ENCODE peak calls at places on chromosomes 12 and 14, in eight cellular contexts. One of them, this sample, is unnamed.

GRCh38 chr12:70724444-70724843 is 87.2 kb upstream of the PTPRB start:
- DNase-seq in transverse colon: no peak
- DNase-seq in CD8-positive, alpha-beta T cell: no peak
- DNase-seq in fibroblast of villous mesenchyme: no peak
- DNase-seq in GM06990: no peak
- DNase-seq in IMR-90: peak; percentile 1
- DNase-seq in fibroblast of the aortic adventitia: peak; percentile 7
- DNase-seq in kidney: no peak
- DNase-seq in this sample: no peak

GRCh38 chr12:78210894-78211302 is 380.2 kb downstream of the NAV3 start:
- DNase-seq in fibroblast of villous mesenchyme: peak; percentile 97
- DNase-seq in GM06990: no peak
- DNase-seq in fibroblast of the aortic adventitia: peak; percentile 83
- DNase-seq in transverse colon: no peak
- DNase-seq in kidney: peak; percentile 52
- DNase-seq in IMR-90: peak; percentile 81
- DNase-seq in CD8-positive, alpha-beta T cell: no peak
- DNase-seq in this sample: no peak

GRCh38 chr12:118055144-118055557 is 5.8 kb downstream of the WSB2 start:
- DNase-seq in kidney: no peak
- DNase-seq in transverse colon: peak; percentile 54
- DNase-seq in GM06990: no peak
- DNase-seq in fibroblast of villous mesenchyme: no peak
- DNase-seq in CD8-positive, alpha-beta T cell: peak; percentile 75
- DNase-seq in fibroblast of the aortic adventitia: no peak
- DNase-seq in IMR-90: peak; percentile 22
- DNase-seq in this sample: peak; percentile 74

GRCh38 chr14:101502761-101503392 is 58.4 kb upstream of the DIO3 start:
- DNase-seq in fibroblast of villous mesenchyme: no peak
- DNase-seq in CD8-positive, alpha-beta T cell: no peak
- DNase-seq in transverse colon: no peak
- DNase-seq in kidney: peak; percentile 55
- DNase-seq in fibroblast of the aortic adventitia: no peak
- DNase-seq in GM06990: no peak
- DNase-seq in IMR-90: no peak
- DNase-seq in this sample: no peak

GRCh38 chr14:103099081-103099732 is 4.7 kb downstream of the EXOC3L4 start:
- DNase-seq in fibroblast of villous mesenchyme: peak; percentile 55
- DNase-seq in transverse colon: no peak
- DNase-seq in IMR-90: no peak
- DNase-seq in GM06990: no peak
- DNase-seq in CD8-positive, alpha-beta T cell: no peak
- DNase-seq in fibroblast of the aortic adventitia: no peak
- DNase-seq in kidney: peak; percentile 64
- DNase-seq in this sample: no peak

GRCh38 chr14:35341454-35342159 is 49.4 kb downstream of the PSMA6 start:
- DNase-seq in transverse colon: peak; percentile 97
- DNase-seq in GM06990: no peak
- DNase-seq in fibroblast of villous mesenchyme: peak; percentile 92
- DNase-seq in kidney: peak; percentile 98
- DNase-seq in IMR-90: peak; percentile 72
- DNase-seq in CD8-positive, alpha-beta T cell: peak; percentile 66
- DNase-seq in fibroblast of the aortic adventitia: peak; percentile 96
- DNase-seq in this sample: peak; percentile 67

GRCh38 chr12:113221997-113222729 is 899 bp downstream of the TPCN1 start:
- DNase-seq in GM06990: no peak
- DNase-seq in IMR-90: no peak
- DNase-seq in fibroblast of villous mesenchyme: no peak
- DNase-seq in kidney: peak; percentile 33
- DNase-seq in fibroblast of the aortic adventitia: no peak
- DNase-seq in CD8-positive, alpha-beta T cell: no peak
- DNase-seq in transverse colon: no peak
- DNase-seq in this sample: no peak

GRCh38 chr12:128507470-128507869 is 240.5 kb downstream of the TMEM132C start:
- DNase-seq in CD8-positive, alpha-beta T cell: no peak
- DNase-seq in fibroblast of villous mesenchyme: no peak
- DNase-seq in fibroblast of the aortic adventitia: no peak
- DNase-seq in kidney: no peak
- DNase-seq in transverse colon: no peak
- DNase-seq in IMR-90: no peak
- DNase-seq in GM06990: no peak
- DNase-seq in this sample: no peak

GRCh38 chr12:80494836-80495235 is 50.8 kb downstream of the PTPRQ start:
- DNase-seq in transverse colon: no peak
- DNase-seq in IMR-90: no peak
- DNase-seq in kidney: no peak
- DNase-seq in fibroblast of villous mesenchyme: no peak
- DNase-seq in CD8-positive, alpha-beta T cell: no peak
- DNase-seq in fibroblast of the aortic adventitia: no peak
- DNase-seq in GM06990: no peak
- DNase-seq in this sample: no peak

GRCh38 chr14:51869426-51870113 is 9.2 kb downstream of the GNG2 start:
- DNase-seq in fibroblast of villous mesenchyme: no peak
- DNase-seq in fibroblast of the aortic adventitia: no peak
- DNase-seq in kidney: no peak
- DNase-seq in GM06990: peak; percentile 51
- DNase-seq in IMR-90: no peak
- DNase-seq in transverse colon: no peak
- DNase-seq in CD8-positive, alpha-beta T cell: peak; percentile 60
- DNase-seq in this sample: no peak

GRCh38 chr12:121170581-121171260 is 38.0 kb downstream of the P2RX7 start:
- DNase-seq in GM06990: no peak
- DNase-seq in kidney: no peak
- DNase-seq in fibroblast of villous mesenchyme: no peak
- DNase-seq in IMR-90: no peak
- DNase-seq in CD8-positive, alpha-beta T cell: no peak
- DNase-seq in fibroblast of the aortic adventitia: no peak
- DNase-seq in transverse colon: no peak
- DNase-seq in this sample: no peak

GRCh38 chr14:101233861-101234587 is 327.3 kb upstream of the DIO3 start:
- DNase-seq in IMR-90: no peak
- DNase-seq in fibroblast of villous mesenchyme: no peak
- DNase-seq in CD8-positive, alpha-beta T cell: no peak
- DNase-seq in kidney: peak; percentile 37
- DNase-seq in GM06990: no peak
- DNase-seq in transverse colon: no peak
- DNase-seq in fibroblast of the aortic adventitia: no peak
- DNase-seq in this sample: no peak

GRCh38 chr14:96094656-96095055 is 55.5 kb downstream of the C14orf132 start:
- DNase-seq in CD8-positive, alpha-beta T cell: no peak
- DNase-seq in fibroblast of the aortic adventitia: no peak
- DNase-seq in GM06990: no peak
- DNase-seq in transverse colon: no peak
- DNase-seq in kidney: no peak
- DNase-seq in IMR-90: no peak
- DNase-seq in fibroblast of villous mesenchyme: no peak
- DNase-seq in this sample: no peak

GRCh38 chr12:52566847-52567291 is 6.8 kb downstream of the KRT74 start:
- DNase-seq in transverse colon: no peak
- DNase-seq in CD8-positive, alpha-beta T cell: peak; percentile 76
- DNase-seq in IMR-90: no peak
- DNase-seq in fibroblast of the aortic adventitia: no peak
- DNase-seq in fibroblast of villous mesenchyme: no peak
- DNase-seq in GM06990: no peak
- DNase-seq in kidney: no peak
- DNase-seq in this sample: no peak

GRCh38 chr12:45369065-45369464 is 153.2 kb downstream of the ANO6 start:
- DNase-seq in CD8-positive, alpha-beta T cell: no peak
- DNase-seq in fibroblast of the aortic adventitia: peak; percentile 63
- DNase-seq in transverse colon: no peak
- DNase-seq in GM06990: no peak
- DNase-seq in IMR-90: peak; percentile 83
- DNase-seq in kidney: no peak
- DNase-seq in fibroblast of villous mesenchyme: peak; percentile 78
- DNase-seq in this sample: no peak

GRCh38 chr14:100673085-100673806 is 53.4 kb upstream of the DLK1 start:
- DNase-seq in CD8-positive, alpha-beta T cell: no peak
- DNase-seq in GM06990: no peak
- DNase-seq in fibroblast of villous mesenchyme: no peak
- DNase-seq in transverse colon: peak; percentile 73
- DNase-seq in kidney: peak; percentile 39
- DNase-seq in fibroblast of the aortic adventitia: no peak
- DNase-seq in IMR-90: no peak
- DNase-seq in this sample: no peak

GRCh38 chr14:33842299-33842698 is 108.6 kb downstream of the EGLN3 start:
- DNase-seq in kidney: no peak
- DNase-seq in IMR-90: no peak
- DNase-seq in CD8-positive, alpha-beta T cell: no peak
- DNase-seq in fibroblast of the aortic adventitia: no peak
- DNase-seq in transverse colon: peak; percentile 33
- DNase-seq in GM06990: no peak
- DNase-seq in fibroblast of villous mesenchyme: no peak
- DNase-seq in this sample: no peak

GRCh38 chr12:131094831-131095805 is 141.4 kb downstream of the ADGRD1 start:
- DNase-seq in IMR-90: no peak
- DNase-seq in GM06990: no peak
- DNase-seq in transverse colon: no peak
- DNase-seq in fibroblast of the aortic adventitia: no peak
- DNase-seq in CD8-positive, alpha-beta T cell: no peak
- DNase-seq in fibroblast of villous mesenchyme: no peak
- DNase-seq in kidney: peak; percentile 64
- DNase-seq in this sample: no peak

GRCh38 chr12:132506730-132507538 is 17.0 kb downstream of the FBRSL1 start:
- DNase-seq in GM06990: peak; percentile 68
- DNase-seq in fibroblast of villous mesenchyme: peak; percentile 81
- DNase-seq in kidney: peak; percentile 94
- DNase-seq in CD8-positive, alpha-beta T cell: peak; percentile 73
- DNase-seq in IMR-90: peak; percentile 77
- DNase-seq in transverse colon: peak; percentile 31
- DNase-seq in fibroblast of the aortic adventitia: peak; percentile 69
- DNase-seq in this sample: no peak

GRCh38 chr12:168201-168600 is 45.8 kb downstream of the SLC6A12 start:
- DNase-seq in transverse colon: no peak
- DNase-seq in fibroblast of villous mesenchyme: no peak
- DNase-seq in CD8-positive, alpha-beta T cell: no peak
- DNase-seq in GM06990: no peak
- DNase-seq in kidney: no peak
- DNase-seq in fibroblast of the aortic adventitia: no peak
- DNase-seq in IMR-90: no peak
- DNase-seq in this sample: no peak

GRCh38 chr12:108839011-108839889 is 18.1 kb downstream of the SSH1 start:
- DNase-seq in CD8-positive, alpha-beta T cell: no peak
- DNase-seq in transverse colon: no peak
- DNase-seq in GM06990: no peak
- DNase-seq in fibroblast of villous mesenchyme: peak; percentile 72
- DNase-seq in fibroblast of the aortic adventitia: peak; percentile 94
- DNase-seq in kidney: peak; percentile 82
- DNase-seq in IMR-90: peak; percentile 58
- DNase-seq in this sample: no peak

DNA sequence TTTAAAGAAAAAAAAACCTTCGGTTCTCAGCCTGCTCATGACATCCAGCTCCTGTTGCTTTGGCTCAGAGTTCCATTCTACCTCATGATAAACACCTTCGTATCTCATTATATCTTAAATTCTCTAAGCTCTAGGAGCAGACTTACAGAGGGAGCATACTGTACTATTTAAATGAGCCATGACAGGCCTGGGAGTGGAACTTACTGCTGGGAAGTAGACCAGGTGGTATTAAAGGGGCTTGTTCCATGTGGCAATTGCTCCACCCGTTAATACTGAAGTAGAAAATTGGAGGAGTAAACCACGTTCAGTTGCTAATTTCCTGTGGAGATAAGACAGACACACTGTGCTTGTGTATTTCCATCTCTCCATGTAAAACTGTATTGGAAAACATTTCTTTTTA is 288.3 kb downstream of the FBXL14 start:
- DNase-seq in kidney: no peak
- DNase-seq in fibroblast of the aortic adventitia: peak; percentile 19
- DNase-seq in fibroblast of villous mesenchyme: peak; percentile 36
- DNase-seq in CD8-positive, alpha-beta T cell: no peak
- DNase-seq in IMR-90: no peak
- DNase-seq in GM06990: no peak
- DNase-seq in transverse colon: no peak
- DNase-seq in this sample: peak; percentile 11
- H3K4me3 ChIP-seq in kidney: no peak overlapping the region
- H3K4me3 ChIP-seq in fibroblast of the aortic adventitia: no peak overlapping the region
- H3K4me3 ChIP-seq in fibroblast of villous mesenchyme: no peak overlapping the region
- H3K4me3 ChIP-seq in CD8-positive, alpha-beta T cell: no peak overlapping the region
- H3K4me3 ChIP-seq in IMR-90: no peak overlapping the region
- H3K4me3 ChIP-seq in GM06990: no peak overlapping the region
- H3K4me3 ChIP-seq in transverse colon: no peak overlapping the region
- H3K4me3 ChIP-seq in this sample: no peak overlapping the region

GRCh38 chr12:94263011-94263786 is 114.8 kb downstream of the PLXNC1 start:
- DNase-seq in IMR-90: no peak
- DNase-seq in kidney: no peak
- DNase-seq in CD8-positive, alpha-beta T cell: peak; percentile 65
- DNase-seq in fibroblast of the aortic adventitia: peak; percentile 5
- DNase-seq in fibroblast of villous mesenchyme: no peak
- DNase-seq in transverse colon: peak; percentile 33
- DNase-seq in GM06990: peak; percentile 73
- DNase-seq in this sample: peak; percentile 45
- H3K4me3 ChIP-seq in IMR-90: no peak overlapping the region
- H3K4me3 ChIP-seq in kidney: peak overlapping the region; percentile 79
- H3K4me3 ChIP-seq in CD8-positive, alpha-beta T cell: peak overlapping the region; percentile 68
- H3K4me3 ChIP-seq in fibroblast of the aortic adventitia: peak overlapping the region; percentile 80
- H3K4me3 ChIP-seq in fibroblast of villous mesenchyme: peak overlapping the region; percentile 66
- H3K4me3 ChIP-seq in transverse colon: peak overlapping the region; percentile 33
- H3K4me3 ChIP-seq in GM06990: peak overlapping the region; percentile 10
- H3K4me3 ChIP-seq in this sample: peak overlapping the region; percentile 68

DNA sequence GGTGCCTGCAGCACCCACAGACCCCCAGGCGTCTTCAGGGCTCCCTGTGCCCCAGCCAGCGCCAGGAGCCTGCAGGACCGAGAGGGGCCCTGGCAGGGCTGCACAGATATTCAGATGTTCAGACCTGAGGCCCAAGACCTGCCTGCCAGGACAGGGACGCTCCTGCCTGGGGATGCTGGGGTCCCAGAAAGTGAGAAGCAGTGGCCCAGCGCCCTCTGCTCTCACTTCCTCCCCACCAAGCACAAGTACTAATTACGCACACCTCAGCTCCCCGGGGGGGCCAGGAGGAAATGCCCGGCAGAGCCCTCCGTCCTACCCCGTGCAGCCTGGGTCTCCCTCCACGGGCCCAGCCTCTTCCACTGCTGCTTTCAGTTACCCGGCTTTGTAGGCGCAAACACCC is 28.8 kb upstream of the INF2 start:
- DNase-seq in fibroblast of the aortic adventitia: no peak
- DNase-seq in GM06990: peak; percentile 83
- DNase-seq in IMR-90: no peak
- DNase-seq in CD8-positive, alpha-beta T cell: no peak
- DNase-seq in fibroblast of villous mesenchyme: no peak
- DNase-seq in transverse colon: peak; percentile 39
- DNase-seq in kidney: no peak
- DNase-seq in this sample: no peak
- H3K4me3 ChIP-seq in fibroblast of the aortic adventitia: no peak overlapping the region
- H3K4me3 ChIP-seq in GM06990: peak overlapping the region; percentile 2
- H3K4me3 ChIP-seq in IMR-90: no peak overlapping the region
- H3K4me3 ChIP-seq in CD8-positive, alpha-beta T cell: no peak overlapping the region
- H3K4me3 ChIP-seq in fibroblast of villous mesenchyme: no peak overlapping the region
- H3K4me3 ChIP-seq in transverse colon: no peak overlapping the region
- H3K4me3 ChIP-seq in kidney: no peak overlapping the region
- H3K4me3 ChIP-seq in this sample: no peak overlapping the region

DNA sequence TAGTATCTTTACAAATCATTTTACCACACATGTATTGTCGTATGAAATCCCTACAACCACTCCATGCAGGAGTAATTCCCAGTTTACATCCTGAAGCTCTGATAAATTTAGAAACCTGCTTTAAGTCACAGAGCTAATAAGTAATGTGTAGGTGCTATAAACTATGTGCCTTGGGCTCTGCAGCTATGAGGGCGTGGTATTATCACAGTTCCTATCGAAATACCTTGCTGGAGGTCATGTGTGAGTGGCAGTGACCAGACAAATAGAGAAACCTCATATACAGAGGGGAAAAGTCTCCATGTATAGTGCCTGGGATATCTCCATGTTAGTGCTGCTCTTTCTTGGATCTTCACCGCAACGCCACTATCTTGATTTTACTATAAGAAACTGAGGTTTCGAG is 898 bp upstream of the TBC1D15 start:
- DNase-seq in IMR-90: no peak
- DNase-seq in kidney: no peak
- DNase-seq in CD8-positive, alpha-beta T cell: no peak
- DNase-seq in transverse colon: no peak
- DNase-seq in GM06990: no peak
- DNase-seq in fibroblast of villous mesenchyme: no peak
- DNase-seq in fibroblast of the aortic adventitia: no peak
- DNase-seq in this sample: no peak
- H3K4me3 ChIP-seq in IMR-90: no peak overlapping the region
- H3K4me3 ChIP-seq in kidney: peak overlapping the region; percentile 94
- H3K4me3 ChIP-seq in CD8-positive, alpha-beta T cell: peak overlapping the region; percentile 64
- H3K4me3 ChIP-seq in transverse colon: no peak overlapping the region
- H3K4me3 ChIP-seq in GM06990: no peak overlapping the region
- H3K4me3 ChIP-seq in fibroblast of villous mesenchyme: peak overlapping the region; percentile 77
- H3K4me3 ChIP-seq in fibroblast of the aortic adventitia: peak overlapping the region; percentile 79
- H3K4me3 ChIP-seq in this sample: no peak overlapping the region